ENCODE peak calls at places on chromosomes 16 and 17, in nine cellular contexts. P, R, Y, F, N, O, K, Q and L are unnamed samples.

GRCh38 chr16:1989826-1990335 is at the start of gene SYNGR3:
- DNase-seq in O (no peak), N (no peak), Y (no peak), F (no peak), K (no peak), R (no peak), P (no peak), Q (no peak), L (no peak)

GRCh38 chr17:65797809-65798208 is 236.4 kb upstream of the AXIN2 start:
- DNase-seq in O (no peak), K (no peak), N (no peak), F (no peak), Q (no peak), Y (no peak), P (no peak), R (peak; percentile 26), L (no peak)

GRCh38 chr17:72732893-72733618 is 359.4 kb downstream of the SLC39A11 start:
- DNase-seq in Q (no peak), N (no peak), O (no peak), F (no peak), K (no peak), P (no peak), R (no peak), Y (no peak), L (no peak)

GRCh38 chr17:5592382-5592781 is 8.1 kb upstream of the NLRP1 start:
- DNase-seq in K (no peak), Q (no peak), O (no peak), N (peak; percentile 29), P (no peak), F (peak; percentile 59), Y (peak; percentile 44), R (peak; percentile 53), L (peak; percentile 47)

GRCh38 chr17:56592487-56593072 is 919 bp upstream of the NOG start:
- DNase-seq in Q (peak; percentile 35), O (no peak), K (peak; percentile 41), P (peak; percentile 83), N (no peak), F (peak; percentile 43), R (peak; percentile 84), Y (peak; percentile 39), L (no peak)

GRCh38 chr16:69619514-69619913 is 53.7 kb downstream of the NFAT5 start:
- DNase-seq in P (no peak), K (no peak), R (no peak), N (no peak), F (peak; percentile 34), O (no peak), Y (no peak), Q (no peak), L (no peak)

GRCh38 chr16:56415849-56416248 is 9.5 kb downstream of the AMFR start:
- DNase-seq in F (no peak), K (no peak), P (no peak), Y (no peak), O (no peak), N (no peak), R (no peak), Q (no peak), L (no peak)

GRCh38 chr16:27377666-27378485 is 24.1 kb upstream of the IL21R start:
- DNase-seq in Q (no peak), R (no peak), P (no peak), O (no peak), N (no peak), F (no peak), K (no peak), Y (no peak), L (no peak)

GRCh38 chr16:31131841-31132271 is 3.7 kb downstream of the PRSS8 start:
- DNase-seq in K (peak; percentile 84), Q (no peak), P (no peak), O (no peak), Y (no peak), F (no peak), N (no peak), R (no peak), L (peak; percentile 51)

DNA sequence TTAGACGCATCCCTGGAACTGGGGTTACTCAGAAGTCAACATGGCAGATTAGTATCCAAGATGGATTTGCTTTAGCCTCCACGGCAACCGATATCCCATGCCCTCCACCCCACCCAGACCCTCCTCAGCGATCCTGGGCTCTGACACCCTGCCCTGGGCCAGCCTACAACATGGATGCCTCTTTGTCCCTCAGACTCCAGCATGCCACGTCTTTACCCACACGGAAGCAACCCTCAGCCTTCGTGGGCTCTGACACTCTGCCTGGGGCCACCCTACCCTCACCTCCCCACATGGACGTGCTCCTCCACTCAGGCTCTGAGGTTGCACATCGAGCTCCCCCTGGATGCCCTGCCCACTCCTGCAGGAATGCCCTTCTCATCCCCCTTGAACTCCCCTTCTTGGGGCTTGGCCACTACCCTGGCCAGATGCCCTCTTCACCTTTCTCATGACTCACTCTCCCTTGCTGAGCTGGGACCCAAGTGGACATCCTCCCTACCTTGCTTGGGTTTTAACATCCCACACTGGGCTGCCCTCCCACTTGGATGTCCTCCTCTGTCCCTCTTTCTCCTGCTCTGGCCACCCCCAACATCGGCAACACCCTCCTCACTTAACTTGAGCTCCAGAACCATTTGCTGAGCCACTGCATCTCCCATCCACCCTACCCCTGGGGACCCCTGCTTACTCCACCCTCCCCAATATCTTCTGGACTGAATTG is 18.3 kb upstream of the TMEM92 start:
- DNase-seq in Q (no peak), O (no peak), Y (no peak), R (no peak), P (no peak), F (no peak), N (no peak), K (no peak), L (no peak)
- H3K4me3 ChIP-seq in Q (no peak overlapping the region), O (no peak overlapping the region), Y (no peak overlapping the region), R (no peak overlapping the region), P (no peak overlapping the region), F (no peak overlapping the region), N (no peak overlapping the region), K (no peak overlapping the region), L (no peak overlapping the region)

GRCh38 chr17:81401727-81402529 is 6.7 kb downstream of the BAHCC1 start:
- DNase-seq in R (peak; percentile 81), P (no peak), N (no peak), O (no peak), K (peak; percentile 55), F (peak; percentile 67), Y (no peak), Q (no peak), L (no peak)
- TF ChIP-seq CTCF in R (peak; percentile 55), P (peak; percentile 37), N (peak; percentile 83), O (peak; percentile 43), K (no peak), F (peak; percentile 48), Y (peak; percentile 37), Q (no peak), L (peak; percentile 54)

GRCh38 chr17:7484067-7484963 is at the start of gene POLR2A:
- DNase-seq in N (peak; percentile 92), Y (peak; percentile 98), K (peak; percentile 99), R (peak; percentile 99), P (peak; percentile 99), O (peak; percentile 92), Q (peak; percentile 99), F (peak; percentile 99), L (peak; percentile 93)

GRCh38 chr17:7490144-7490543 is 6.0 kb downstream of the POLR2A start:
- DNase-seq in F (no peak), N (no peak), Y (no peak), K (no peak), O (no peak), R (no peak), P (no peak), Q (no peak), L (no peak)

GRCh38 chr17:7484964-7485377 is 805 bp downstream of the POLR2A start:
- DNase-seq in P (no peak), K (no peak), Q (no peak), R (no peak), O (no peak), F (no peak), N (no peak), Y (no peak), L (no peak)

GRCh38 chr17:7483238-7484066 is 714 bp upstream of the POLR2A start:
- DNase-seq in R (peak; percentile 96), N (peak; percentile 79), K (peak; percentile 93), O (peak; percentile 44), P (peak; percentile 95), Y (peak; percentile 93), F (peak; percentile 97), Q (peak; percentile 96), L (peak; percentile 75)

DNA sequence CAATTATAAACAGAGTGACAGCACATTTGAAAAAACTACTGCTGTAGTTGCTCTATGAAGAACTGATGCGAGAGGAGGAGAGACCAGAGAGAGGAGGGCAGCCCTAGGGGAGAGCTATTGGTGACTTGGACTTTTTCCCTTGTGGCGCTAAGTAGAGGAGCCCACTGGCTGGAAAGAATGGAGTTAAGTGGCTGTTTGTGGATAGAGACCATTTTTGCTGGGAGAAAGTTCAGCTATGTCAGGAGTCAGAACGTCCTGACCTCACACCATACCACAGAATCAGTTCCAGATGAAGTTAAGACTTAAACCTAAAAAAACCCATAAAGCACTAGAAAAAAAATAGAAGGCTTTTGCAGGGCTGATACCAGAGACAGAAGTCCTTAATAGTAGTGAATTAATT is 2.0 kb downstream of the POLR2A start:
- DNase-seq in Q (no peak), F (peak; percentile 29), Y (peak; percentile 50), P (no peak), O (peak; percentile 42), R (no peak), K (no peak), N (no peak), L (no peak)
- H3K4me3 ChIP-seq in Q (peak overlapping the region; percentile 67), F (peak overlapping the region; percentile 78), Y (peak overlapping the region; percentile 17), P (peak overlapping the region; percentile 78), O (peak overlapping the region; percentile 67), R (peak overlapping the region; percentile 70), K (peak overlapping the region; percentile 68), N (peak overlapping the region; percentile 100), L (peak overlapping the region; percentile 79)

GRCh38 chr17:15268003-15268402 is 2.9 kb upstream of the PMP22 start:
- DNase-seq in P (no peak), Y (no peak), O (no peak), F (no peak), N (no peak), R (no peak), K (no peak), Q (no peak), L (no peak)
- TF ChIP-seq CTCF in P (no peak), Y (no peak), O (peak; percentile 3), F (no peak), N (no peak), R (no peak), K (no peak), Q (no peak), L (no peak)

GRCh38 chr17:76239538-76240274 is 587 bp downstream of the RNF157 start:
- DNase-seq in K (no peak), F (no peak), R (no peak), Q (no peak), Y (no peak), O (no peak), P (no peak), N (no peak), L (no peak)
- H3K4me3 ChIP-seq in K (peak overlapping the region; percentile 63), F (no peak overlapping the region), R (peak overlapping the region; percentile 54), Q (peak overlapping the region; percentile 36), Y (peak overlapping the region; percentile 63), O (no peak overlapping the region), P (peak overlapping the region; percentile 45), N (no peak overlapping the region), L (no peak overlapping the region)

DNA sequence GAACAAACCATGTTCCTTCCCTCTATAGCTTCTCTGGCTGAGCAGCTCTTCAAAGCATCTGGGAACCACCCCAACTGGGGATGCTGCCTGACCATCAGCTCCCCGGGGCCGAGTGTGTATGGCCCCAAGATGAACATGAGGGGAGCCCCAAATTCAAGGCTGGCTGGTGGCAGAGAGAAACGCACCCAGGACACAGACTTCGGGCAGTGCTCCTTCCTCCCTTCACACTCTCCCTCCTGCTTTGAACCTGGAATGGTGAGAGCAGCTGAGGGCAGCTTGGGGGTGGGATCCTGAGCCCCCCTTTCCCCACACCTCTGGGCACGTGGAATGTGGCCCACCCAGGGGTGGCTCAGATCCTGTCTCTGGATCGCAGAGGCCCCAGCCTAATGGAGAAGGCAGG is 17.2 kb downstream of the TLE7 start:
- DNase-seq in Y (no peak), K (no peak), O (no peak), R (no peak), N (no peak), P (peak; percentile 26), F (no peak), Q (no peak), L (no peak)
- TF ChIP-seq CTCF in Y (no peak), K (no peak), O (no peak), R (no peak), N (no peak), P (no peak), F (no peak), Q (no peak), L (no peak)